ENCODE peak calls at places on chromosome 13, in six cellular contexts. One of them, this sample, is unnamed. For H3K27me3, the result is how much of the 10 kb centered on the place peaks cover.

GRCh38 chr13:105960326-105960725 is 575.1 kb downstream of the EFNB2 start:
- DNase-seq in PC-3: no peak
- DNase-seq in HCT116: no peak
- DNase-seq in hepatocyte: no peak
- DNase-seq in GM23338: no peak
- DNase-seq in GM23248: no peak
- DNase-seq in this sample: no peak

GRCh38 chr13:42486711-42487198 is 87.2 kb upstream of the TNFSF11 start:
- DNase-seq in PC-3: peak
- DNase-seq in HCT116: no peak
- DNase-seq in hepatocyte: no peak
- DNase-seq in GM23338: no peak
- DNase-seq in GM23248: peak
- DNase-seq in this sample: no peak

GRCh38 chr13:90918551-90918950 is 428.9 kb upstream of the MIR17HG start:
- DNase-seq in PC-3: peak
- DNase-seq in HCT116: no peak
- DNase-seq in hepatocyte: peak
- DNase-seq in GM23338: no peak
- DNase-seq in GM23248: peak
- DNase-seq in this sample: no peak

GRCh38 chr13:113656015-113656588 is 1.9 kb downstream of the ATP4B start:
- DNase-seq in PC-3: no peak
- DNase-seq in HCT116: no peak
- DNase-seq in hepatocyte: no peak
- DNase-seq in GM23338: no peak
- DNase-seq in GM23248: no peak
- DNase-seq in this sample: no peak

GRCh38 chr13:23467048-23467931 is 33.8 kb upstream of the SACS start:
- DNase-seq in PC-3: no peak
- DNase-seq in HCT116: no peak
- DNase-seq in hepatocyte: no peak
- DNase-seq in GM23338: no peak
- DNase-seq in GM23248: peak
- DNase-seq in this sample: no peak

GRCh38 chr13:68019901-68020300 is 789.8 kb upstream of the PCDH9 start:
- DNase-seq in PC-3: no peak
- DNase-seq in HCT116: no peak
- DNase-seq in hepatocyte: peak
- DNase-seq in GM23338: no peak
- DNase-seq in GM23248: no peak
- DNase-seq in this sample: no peak

GRCh38 chr13:79451500-79451962 is 29.4 kb upstream of the NDFIP2 start:
- DNase-seq in PC-3: peak
- DNase-seq in HCT116: no peak
- DNase-seq in hepatocyte: peak
- DNase-seq in GM23338: peak
- DNase-seq in GM23248: peak
- DNase-seq in this sample: peak

GRCh38 chr13:40992678-40993077 is 26.4 kb downstream of the ELF1 start:
- DNase-seq in PC-3: peak
- DNase-seq in HCT116: no peak
- DNase-seq in hepatocyte: no peak
- DNase-seq in GM23338: no peak
- DNase-seq in GM23248: no peak
- DNase-seq in this sample: peak

GRCh38 chr13:70253834-70254233 is 145.6 kb upstream of the KLHL1 start:
- DNase-seq in PC-3: peak
- DNase-seq in HCT116: no peak
- DNase-seq in hepatocyte: no peak
- DNase-seq in GM23338: no peak
- DNase-seq in GM23248: no peak
- DNase-seq in this sample: peak

GRCh38 chr13:41398494-41399190 is 58.7 kb upstream of the RGCC start:
- DNase-seq in PC-3: no peak
- DNase-seq in HCT116: no peak
- DNase-seq in hepatocyte: no peak
- DNase-seq in GM23338: no peak
- DNase-seq in GM23248: peak
- DNase-seq in this sample: no peak

GRCh38 chr13:62643007-62643483 is 1227.4 kb upstream of the PCDH20 start:
- DNase-seq in PC-3: peak
- DNase-seq in HCT116: peak
- DNase-seq in hepatocyte: peak
- DNase-seq in GM23338: no peak
- DNase-seq in GM23248: peak
- DNase-seq in this sample: no peak

GRCh38 chr13:94710881-94711560 is 1.3 kb downstream of the SOX21 start:
- DNase-seq in PC-3: peak
- DNase-seq in HCT116: no peak
- DNase-seq in hepatocyte: peak
- DNase-seq in GM23338: peak
- DNase-seq in GM23248: peak
- DNase-seq in this sample: peak

GRCh38 chr13:48492123-48493075 is 40.5 kb downstream of the RCBTB2 start:
- DNase-seq in PC-3: no peak
- DNase-seq in HCT116: no peak
- DNase-seq in hepatocyte: peak
- DNase-seq in GM23338: no peak
- DNase-seq in GM23248: peak
- DNase-seq in this sample: peak

GRCh38 chr13:72221276-72221962 is 354.4 kb upstream of the DACH1 start:
- DNase-seq in PC-3: peak
- DNase-seq in HCT116: peak
- DNase-seq in hepatocyte: peak
- DNase-seq in GM23338: peak
- DNase-seq in GM23248: no peak
- DNase-seq in this sample: peak

GRCh38 chr13:30755678-30756077 is 20.3 kb downstream of the ALOX5AP start:
- DNase-seq in PC-3: no peak
- DNase-seq in HCT116: no peak
- DNase-seq in hepatocyte: no peak
- DNase-seq in GM23338: no peak
- DNase-seq in GM23248: no peak
- DNase-seq in this sample: peak

GRCh38 chr13:76812971-76813691 is 73.1 kb downstream of the KCTD12 start:
- DNase-seq in PC-3: no peak
- DNase-seq in HCT116: no peak
- DNase-seq in hepatocyte: no peak
- DNase-seq in GM23338: no peak
- DNase-seq in GM23248: peak
- DNase-seq in this sample: no peak

DNA sequence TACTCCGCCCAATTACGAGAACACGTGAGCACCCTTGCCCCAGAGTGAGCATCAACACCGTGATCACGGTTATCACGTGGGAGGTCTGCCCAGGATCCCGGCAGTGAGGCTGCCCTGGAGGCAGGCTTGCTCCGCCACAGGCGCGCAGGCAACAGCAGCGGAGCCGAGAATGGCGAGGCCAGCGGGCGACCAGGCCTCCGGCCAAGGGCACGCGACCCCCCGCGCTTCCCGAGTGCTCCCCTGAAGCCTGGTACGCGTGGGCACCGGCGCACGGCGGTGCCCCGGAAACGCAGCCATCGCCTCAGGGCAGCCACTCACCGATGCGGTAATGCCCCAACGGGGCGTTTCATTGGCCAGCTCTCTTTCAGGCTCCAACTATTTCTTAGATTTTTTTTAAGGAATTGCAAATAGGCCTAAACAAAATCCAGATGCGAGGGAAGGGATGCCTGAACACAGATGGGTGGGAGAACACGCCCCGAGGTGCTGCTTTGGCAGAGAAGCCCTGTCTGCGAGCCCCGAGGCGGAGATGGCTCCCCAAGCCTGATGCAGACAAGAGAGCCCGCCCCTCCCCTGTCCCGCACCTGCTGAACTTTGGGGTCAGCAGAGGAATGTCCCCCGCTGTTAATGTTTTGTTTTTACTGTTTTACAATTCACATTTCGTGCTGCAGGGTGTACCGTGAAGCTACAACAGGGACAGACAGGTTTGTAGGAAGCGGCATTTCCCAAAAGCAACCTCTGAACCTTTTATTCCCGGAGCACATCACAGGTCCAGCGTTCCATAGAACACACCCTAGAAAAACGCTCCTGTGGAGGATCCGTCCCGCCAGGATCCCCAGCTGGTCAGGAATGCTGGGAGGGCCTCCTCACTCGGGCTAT is 132.7 kb downstream of the ZDHHC20 start:
- DNase-seq in PC-3: no peak
- DNase-seq in HCT116: no peak
- DNase-seq in hepatocyte: peak
- DNase-seq in GM23338: peak
- DNase-seq in GM23248: peak
- DNase-seq in this sample: no peak
- H3K4me3 ChIP-seq in PC-3: no peak
- H3K4me3 ChIP-seq in HCT116: no peak
- H3K4me3 ChIP-seq in hepatocyte: peak
- H3K4me3 ChIP-seq in GM23338: peak
- H3K4me3 ChIP-seq in GM23248: peak
- H3K4me3 ChIP-seq in this sample: no peak

GRCh38 chr13:35727881-35728280 is 251.4 kb upstream of the MAB21L1 start:
- DNase-seq in PC-3: no peak
- DNase-seq in HCT116: no peak
- DNase-seq in hepatocyte: no peak
- DNase-seq in GM23338: no peak
- DNase-seq in GM23248: no peak
- DNase-seq in this sample: no peak
- TF ChIP-seq EZH2phosphoT487 in PC-3: no peak
- TF ChIP-seq EZH2phosphoT487 in HCT116: no peak
- TF ChIP-seq EZH2phosphoT487 in hepatocyte: no peak
- TF ChIP-seq EZH2phosphoT487 in GM23338: no peak
- TF ChIP-seq EZH2phosphoT487 in GM23248: no peak
- TF ChIP-seq EZH2phosphoT487 in this sample: no peak

GRCh38 chr13:111906306-111906705 is 160.6 kb upstream of the SOX1 start:
- DNase-seq in PC-3: no peak
- DNase-seq in HCT116: no peak
- DNase-seq in hepatocyte: no peak
- DNase-seq in GM23338: no peak
- DNase-seq in GM23248: no peak
- DNase-seq in this sample: no peak

GRCh38 chr13:111908981-111909380 is 158.0 kb upstream of the SOX1 start:
- DNase-seq in PC-3: no peak
- DNase-seq in HCT116: no peak
- DNase-seq in hepatocyte: no peak
- DNase-seq in GM23338: no peak
- DNase-seq in GM23248: no peak
- DNase-seq in this sample: no peak

GRCh38 chr13:111906816-111907215 is 160.1 kb upstream of the SOX1 start:
- DNase-seq in PC-3: no peak
- DNase-seq in HCT116: no peak
- DNase-seq in hepatocyte: no peak
- DNase-seq in GM23338: no peak
- DNase-seq in GM23248: no peak
- DNase-seq in this sample: no peak

GRCh38 chr13:111908391-111908790 is 158.6 kb upstream of the SOX1 start:
- DNase-seq in PC-3: no peak
- DNase-seq in HCT116: no peak
- DNase-seq in hepatocyte: no peak
- DNase-seq in GM23338: no peak
- DNase-seq in GM23248: no peak
- DNase-seq in this sample: no peak

GRCh38 chr13:111907341-111907880 is 159.5 kb upstream of the SOX1 start:
- DNase-seq in PC-3: no peak
- DNase-seq in HCT116: no peak
- DNase-seq in hepatocyte: no peak
- DNase-seq in GM23338: no peak
- DNase-seq in GM23248: no peak
- DNase-seq in this sample: no peak
- H3K27me3 ChIP-seq in PC-3: under half
- H3K27me3 ChIP-seq in HCT116: under half
- H3K27me3 ChIP-seq in hepatocyte: under half
- H3K27me3 ChIP-seq in GM23338: under half
- H3K27me3 ChIP-seq in GM23248: under half
- H3K27me3 ChIP-seq in this sample: under half

DNA sequence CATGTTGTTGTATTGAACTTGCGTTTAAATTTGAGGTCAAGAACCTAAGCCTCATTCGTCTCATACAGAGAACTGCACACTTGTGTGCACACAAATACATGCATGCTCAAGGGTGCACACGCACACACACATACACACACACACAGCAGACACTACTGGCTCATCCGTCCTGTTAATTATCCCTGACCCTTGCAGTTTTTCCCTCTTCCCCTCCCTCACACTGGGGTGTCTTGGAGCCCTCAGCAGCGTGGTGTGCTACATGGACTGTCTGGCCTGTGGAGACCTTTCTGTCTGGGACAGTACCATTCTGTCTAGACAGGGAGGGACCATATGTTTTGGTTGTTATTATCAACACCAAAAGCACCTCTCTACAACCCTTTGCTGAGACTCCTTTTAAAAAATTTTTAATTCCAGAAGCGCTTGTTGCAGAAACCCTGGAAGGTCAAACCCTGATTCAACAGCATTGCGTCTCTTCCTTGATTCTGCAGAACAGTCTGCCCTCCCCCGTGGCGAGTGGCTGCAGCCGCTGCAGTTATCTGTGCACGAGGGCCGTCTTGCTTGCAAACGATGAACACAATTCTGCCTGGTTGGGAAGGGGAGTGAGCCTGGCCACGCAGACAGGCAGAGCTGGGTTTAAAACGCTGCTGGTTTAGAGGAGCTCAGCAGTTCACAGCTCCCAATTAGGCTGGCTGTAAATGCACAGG is 374.0 kb downstream of the IRS2 start:
- DNase-seq in PC-3: peak
- DNase-seq in HCT116: peak
- DNase-seq in hepatocyte: peak
- DNase-seq in GM23338: peak
- DNase-seq in GM23248: peak
- DNase-seq in this sample: no peak
- H3K4me3 ChIP-seq in PC-3: peak
- H3K4me3 ChIP-seq in HCT116: no peak
- H3K4me3 ChIP-seq in hepatocyte: no peak
- H3K4me3 ChIP-seq in GM23338: no peak
- H3K4me3 ChIP-seq in GM23248: no peak
- H3K4me3 ChIP-seq in this sample: no peak

GRCh38 chr13:39373108-39373507 is 229.9 kb downstream of the LHFPL6 start:
- DNase-seq in PC-3: no peak
- DNase-seq in HCT116: no peak
- DNase-seq in hepatocyte: no peak
- DNase-seq in GM23338: no peak
- DNase-seq in GM23248: no peak
- DNase-seq in this sample: no peak

GRCh38 chr13:39374741-39375189 is 228.2 kb downstream of the LHFPL6 start:
- DNase-seq in PC-3: no peak
- DNase-seq in HCT116: no peak
- DNase-seq in hepatocyte: no peak
- DNase-seq in GM23338: no peak
- DNase-seq in GM23248: no peak
- DNase-seq in this sample: no peak

GRCh38 chr13:39370048-39370447 is 232.9 kb downstream of the LHFPL6 start:
- DNase-seq in PC-3: no peak
- DNase-seq in HCT116: no peak
- DNase-seq in hepatocyte: no peak
- DNase-seq in GM23338: no peak
- DNase-seq in GM23248: no peak
- DNase-seq in this sample: no peak

GRCh38 chr13:39369161-39369890 is 233.7 kb downstream of the LHFPL6 start:
- DNase-seq in PC-3: no peak
- DNase-seq in HCT116: no peak
- DNase-seq in hepatocyte: no peak
- DNase-seq in GM23338: no peak
- DNase-seq in GM23248: no peak
- DNase-seq in this sample: no peak

GRCh38 chr13:39370554-39370953 is 232.4 kb downstream of the LHFPL6 start:
- DNase-seq in PC-3: no peak
- DNase-seq in HCT116: no peak
- DNase-seq in hepatocyte: peak
- DNase-seq in GM23338: no peak
- DNase-seq in GM23248: peak
- DNase-seq in this sample: no peak
- TF ChIP-seq EZH2phosphoT487 in PC-3: no peak
- TF ChIP-seq EZH2phosphoT487 in HCT116: no peak
- TF ChIP-seq EZH2phosphoT487 in hepatocyte: no peak
- TF ChIP-seq EZH2phosphoT487 in GM23338: no peak
- TF ChIP-seq EZH2phosphoT487 in GM23248: no peak
- TF ChIP-seq EZH2phosphoT487 in this sample: no peak

This sample was measured in MM.1S.